ENCODE peak calls at places on chromosomes 5 and 9, in five cellular contexts. One of them, this sample, is unnamed.

GRCh38 chr5:113663879-113664278 is 150.4 kb downstream of the YTHDC2 start:
- DNase-seq in activated T-helper 1 cell treated with anti-CD3 and anti-CD28 coated beads, Interleukin-12 subunit alpha, Interleukin-12 subunit beta, Interleukin-2, Interleukin-4 antibody, amounts not matched to agents 30 ng/mL and 10 ng/mL and 1 ng/mL, durations not matched to agents 14 hours and 24 hours and 36 hours: no peak
- DNase-seq in HFF-Myc: peak
- DNase-seq in NCI-H446: no peak
- DNase-seq in neuronal stem cell: no peak
- DNase-seq in this sample: peak

GRCh38 chr9:127506814-127507750 is 55.8 kb downstream of the LRSAM1 start:
- DNase-seq in activated T-helper 1 cell treated with anti-CD3 and anti-CD28 coated beads, Interleukin-12 subunit alpha, Interleukin-12 subunit beta, Interleukin-2, Interleukin-4 antibody, amounts not matched to agents 30 ng/mL and 10 ng/mL and 1 ng/mL, durations not matched to agents 14 hours and 24 hours and 36 hours: no peak
- DNase-seq in HFF-Myc: no peak
- DNase-seq in NCI-H446: no peak
- DNase-seq in neuronal stem cell: no peak
- DNase-seq in this sample: no peak

GRCh38 chr9:132572921-132573320 is 9.5 kb upstream of the BARHL1 start:
- DNase-seq in activated T-helper 1 cell treated with anti-CD3 and anti-CD28 coated beads, Interleukin-12 subunit alpha, Interleukin-12 subunit beta, Interleukin-2, Interleukin-4 antibody, amounts not matched to agents 30 ng/mL and 10 ng/mL and 1 ng/mL, durations not matched to agents 14 hours and 24 hours and 36 hours: no peak
- DNase-seq in HFF-Myc: no peak
- DNase-seq in NCI-H446: no peak
- DNase-seq in neuronal stem cell: no peak
- DNase-seq in this sample: peak

GRCh38 chr9:134605351-134605968 is 36.1 kb upstream of the COL5A1 start:
- DNase-seq in activated T-helper 1 cell treated with anti-CD3 and anti-CD28 coated beads, Interleukin-12 subunit alpha, Interleukin-12 subunit beta, Interleukin-2, Interleukin-4 antibody, amounts not matched to agents 30 ng/mL and 10 ng/mL and 1 ng/mL, durations not matched to agents 14 hours and 24 hours and 36 hours: no peak
- DNase-seq in HFF-Myc: no peak
- DNase-seq in NCI-H446: no peak
- DNase-seq in neuronal stem cell: no peak
- DNase-seq in this sample: no peak

GRCh38 chr9:37026936-37027581 is 7.0 kb downstream of the PAX5 start:
- DNase-seq in activated T-helper 1 cell treated with anti-CD3 and anti-CD28 coated beads, Interleukin-12 subunit alpha, Interleukin-12 subunit beta, Interleukin-2, Interleukin-4 antibody, amounts not matched to agents 30 ng/mL and 10 ng/mL and 1 ng/mL, durations not matched to agents 14 hours and 24 hours and 36 hours: no peak
- DNase-seq in HFF-Myc: no peak
- DNase-seq in NCI-H446: no peak
- DNase-seq in neuronal stem cell: no peak
- DNase-seq in this sample: no peak

GRCh38 chr5:114447084-114447773 is 85.4 kb downstream of the KCNN2 start:
- DNase-seq in activated T-helper 1 cell treated with anti-CD3 and anti-CD28 coated beads, Interleukin-12 subunit alpha, Interleukin-12 subunit beta, Interleukin-2, Interleukin-4 antibody, amounts not matched to agents 30 ng/mL and 10 ng/mL and 1 ng/mL, durations not matched to agents 14 hours and 24 hours and 36 hours: no peak
- DNase-seq in HFF-Myc: no peak
- DNase-seq in NCI-H446: no peak
- DNase-seq in neuronal stem cell: no peak
- DNase-seq in this sample: no peak

GRCh38 chr5:9094582-9094981 is 451.3 kb downstream of the SEMA5A start:
- DNase-seq in activated T-helper 1 cell treated with anti-CD3 and anti-CD28 coated beads, Interleukin-12 subunit alpha, Interleukin-12 subunit beta, Interleukin-2, Interleukin-4 antibody, amounts not matched to agents 30 ng/mL and 10 ng/mL and 1 ng/mL, durations not matched to agents 14 hours and 24 hours and 36 hours: no peak
- DNase-seq in HFF-Myc: no peak
- DNase-seq in NCI-H446: no peak
- DNase-seq in neuronal stem cell: no peak
- DNase-seq in this sample: no peak

GRCh38 chr9:137764981-137765380 is 112.6 kb upstream of the CACNA1B start:
- DNase-seq in activated T-helper 1 cell treated with anti-CD3 and anti-CD28 coated beads, Interleukin-12 subunit alpha, Interleukin-12 subunit beta, Interleukin-2, Interleukin-4 antibody, amounts not matched to agents 30 ng/mL and 10 ng/mL and 1 ng/mL, durations not matched to agents 14 hours and 24 hours and 36 hours: no peak
- DNase-seq in HFF-Myc: no peak
- DNase-seq in NCI-H446: no peak
- DNase-seq in neuronal stem cell: no peak
- DNase-seq in this sample: no peak